ENCODE peak calls at places on chromosomes 2 and 18, in four cellular contexts. O, B, Z and H are unnamed samples.

GRCh38 chr18:59266876-59267510 is 6.3 kb downstream of the RAX start:
- DNase-seq in Z (no peak), B (no peak), O (no peak), H (no peak)

GRCh38 chr2:196486145-196486544 is 153.4 kb upstream of the CCDC150 start:
- DNase-seq in B (no peak), O (no peak), Z (no peak), H (no peak)

GRCh38 chr2:173279528-173279868 is 75.2 kb upstream of the CDCA7 start:
- DNase-seq in B (no peak), Z (no peak), O (no peak), H (no peak)

GRCh38 chr2:237588044-237588696 is 2.4 kb downstream of the RAB17 start:
- DNase-seq in Z (no peak), B (no peak), O (no peak), H (no peak)

GRCh38 chr18:49094136-49094535 is 143.4 kb upstream of the SMAD7 start:
- DNase-seq in B (no peak), Z (no peak), O (peak), H (no peak)

GRCh38 chr18:6660334-6660733 is 69.2 kb upstream of the ARHGAP28 start:
- DNase-seq in O (peak), Z (no peak), B (no peak), H (no peak)

GRCh38 chr2:118539290-118539689 is 308.2 kb downstream of the EN1 start:
- DNase-seq in B (peak), O (peak), Z (no peak), H (peak)

GRCh38 chr2:96267159-96267971 is 1.3 kb downstream of the CIAO1 start:
- DNase-seq in O (peak), B (peak), Z (no peak), H (peak)

GRCh38 chr18:61635901-61636528 is 256.8 kb downstream of the RNF152 start:
- DNase-seq in O (peak), B (peak), Z (no peak), H (peak)

GRCh38 chr2:3459185-3460015 is 59.9 kb downstream of the ADI1 start:
- DNase-seq in Z (no peak), B (no peak), O (no peak), H (no peak)

GRCh38 chr2:154846842-154847241 is 148.3 kb downstream of the KCNJ3 start:
- DNase-seq in O (no peak), B (no peak), Z (no peak), H (no peak)

GRCh38 chr2:111716901-111717635 is 166.9 kb downstream of the ANAPC1 start:
- DNase-seq in B (no peak), O (no peak), Z (no peak), H (no peak)

GRCh38 chr2:51153236-51153635 is 121.3 kb upstream of the NRXN1 start:
- DNase-seq in O (no peak), Z (no peak), B (no peak), H (no peak)

DNA sequence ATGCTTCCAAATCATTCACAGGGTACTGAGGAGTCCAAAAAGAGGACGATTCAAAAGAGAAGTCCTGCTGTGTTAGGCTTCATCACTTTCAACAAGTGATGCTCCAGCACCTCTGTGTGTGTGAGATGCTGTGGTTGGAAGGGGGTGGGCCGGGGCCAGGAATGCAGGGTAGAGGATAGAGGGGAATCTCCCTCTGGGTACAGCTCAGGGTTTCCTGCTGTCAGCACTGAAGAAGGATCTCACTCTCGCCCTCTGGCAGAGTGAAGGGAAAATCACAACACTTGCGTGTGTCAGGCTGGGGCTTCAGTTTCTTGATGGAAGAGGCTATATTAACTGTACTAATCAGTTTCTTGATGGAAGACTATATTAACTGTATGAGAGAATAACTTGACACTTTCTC is 18.0 kb upstream of the ZNF407 start:
- DNase-seq in O (no peak), Z (no peak), B (no peak), H (peak)
- TF ChIP-seq CHD1 in O (no peak), Z (no peak), B (no peak), H (no peak)

GRCh38 chr2:144643537-144644336 is 123.8 kb upstream of the ZEB2 start:
- DNase-seq in O (no peak), Z (no peak), B (no peak), H (no peak)

GRCh38 chr2:144642106-144642505 is 122.2 kb upstream of the ZEB2 start:
- DNase-seq in Z (no peak), B (no peak), O (no peak), H (no peak)

GRCh38 chr2:144644549-144644948 is 124.6 kb upstream of the ZEB2 start:
- DNase-seq in B (no peak), Z (no peak), O (no peak), H (no peak)

GRCh38 chr2:144642892-144643291 is 123.0 kb upstream of the ZEB2 start:
- DNase-seq in B (no peak), Z (no peak), O (no peak), H (no peak)

DNA sequence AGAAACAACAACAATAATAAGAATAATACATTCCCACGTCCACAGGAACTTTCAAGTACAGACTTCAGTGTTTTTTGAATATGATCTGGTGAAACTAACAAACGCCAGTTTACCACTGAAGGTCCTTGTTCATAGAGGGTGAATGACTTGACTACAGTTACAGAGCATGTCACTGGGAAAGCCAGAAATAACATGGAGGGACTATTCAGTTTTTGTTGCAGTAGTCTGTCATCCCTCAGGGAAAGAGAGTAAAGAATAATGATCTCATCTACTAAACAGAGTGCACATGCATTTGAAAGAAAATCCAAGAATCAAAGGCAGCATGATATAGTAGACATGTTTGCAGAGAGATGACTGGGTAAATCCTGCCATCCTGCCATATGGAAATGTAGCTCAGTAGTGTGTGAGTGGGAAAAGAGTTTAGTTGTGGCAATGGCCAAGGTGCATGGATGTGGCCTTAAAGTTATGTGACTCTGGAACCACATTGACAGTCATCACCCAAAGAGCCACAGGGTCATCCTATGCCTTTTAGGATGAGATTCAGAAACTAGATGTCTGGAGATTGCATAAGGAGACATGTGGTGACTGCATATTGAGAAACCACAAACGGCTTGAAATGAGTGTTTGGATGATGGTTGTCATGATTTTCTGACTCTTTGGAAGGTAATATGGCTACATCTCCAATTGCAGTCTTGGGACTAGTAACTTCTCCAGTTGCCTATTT is 125.3 kb upstream of the ZEB2 start:
- DNase-seq in Z (no peak), B (no peak), O (peak), H (no peak)
- TF ChIP-seq CHD1 in Z (no peak), B (no peak), O (no peak), H (no peak)

GRCh38 chr2:191566347-191566746 is 111.6 kb upstream of the NABP1 start:
- DNase-seq in Z (no peak), O (peak), B (peak), H (peak)
- TF ChIP-seq CHD1 in Z (no peak), O (no peak), B (no peak), H (no peak)

DNA sequence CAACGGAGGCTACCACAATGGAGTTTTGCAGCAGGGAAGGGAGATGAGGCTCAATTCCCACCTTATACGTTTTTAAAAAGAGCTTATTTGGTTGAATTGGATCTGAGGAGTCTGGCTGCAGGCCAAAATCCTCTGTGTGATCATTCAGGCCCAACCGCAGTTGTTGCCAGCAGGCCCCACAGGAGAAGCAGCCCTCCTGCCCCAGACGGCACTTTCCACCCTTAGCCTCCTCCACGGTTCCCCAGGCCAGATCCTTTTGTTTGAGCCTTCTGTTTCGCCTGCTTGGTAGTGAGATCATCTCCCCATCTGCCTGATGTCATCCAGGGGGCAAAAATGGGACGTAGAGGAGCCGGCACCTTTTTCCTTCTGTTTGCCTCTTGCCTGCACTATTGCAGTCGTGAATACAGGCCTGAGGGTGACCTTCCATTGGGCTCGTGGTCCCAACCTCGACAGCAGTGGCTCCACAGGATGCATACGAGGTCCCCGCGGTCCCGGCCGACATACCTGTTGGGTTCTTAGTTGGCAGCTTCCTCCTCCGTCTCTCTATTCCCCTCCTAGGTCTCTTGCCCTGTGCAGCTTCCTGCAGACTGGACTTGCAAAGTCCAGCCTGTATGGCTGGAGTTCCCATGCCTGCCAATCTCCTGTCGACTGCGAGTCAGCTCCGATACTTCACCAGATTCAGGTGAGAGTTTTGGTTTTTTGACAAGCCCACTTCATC is 9.3 kb upstream of the GPR35 start:
- DNase-seq in B (no peak), Z (no peak), O (no peak), H (no peak)
- TF ChIP-seq CHD1 in B (no peak), Z (no peak), O (no peak), H (no peak)

GRCh38 chr2:64766841-64767669 is 113.3 kb upstream of the SERTAD2 start:
- DNase-seq in Z (no peak), O (peak), B (peak), H (no peak)
- TF ChIP-seq CHD1 in Z (no peak), O (no peak), B (no peak), H (no peak)

GRCh38 chr2:215565897-215566296 is 130.0 kb upstream of the FN1 start:
- DNase-seq in Z (no peak), B (no peak), O (no peak), H (no peak)
- TF ChIP-seq CHD1 in Z (no peak), B (no peak), O (no peak), H (no peak)

GRCh38 chr2:46058140-46058539 is 239.1 kb upstream of the EPAS1 start:
- DNase-seq in O (no peak), Z (no peak), B (no peak), H (no peak)
- TF ChIP-seq CHD1 in O (no peak), Z (no peak), B (no peak), H (no peak)

GRCh38 chr2:73033142-73033765 is 38.3 kb downstream of the SFXN5 start:
- DNase-seq in Z (no peak), B (no peak), O (no peak), H (no peak)

GRCh38 chr2:73036779-73037165 is 34.7 kb downstream of the SFXN5 start:
- DNase-seq in O (no peak), B (peak), Z (no peak), H (no peak)

GRCh38 chr2:73033766-73034381 is 37.6 kb downstream of the SFXN5 start:
- DNase-seq in Z (no peak), O (no peak), B (no peak), H (no peak)

GRCh38 chr2:73035899-73036778 is 35.4 kb downstream of the SFXN5 start:
- DNase-seq in Z (no peak), O (no peak), B (peak), H (peak)

GRCh38 chr2:73034661-73035374 is 36.7 kb downstream of the SFXN5 start:
- DNase-seq in B (no peak), O (no peak), Z (no peak), H (no peak)
- TF ChIP-seq CHD1 in B (no peak), O (no peak), Z (no peak), H (no peak)